ENCODE peak calls at places on chromosomes 7 and 10, in seven cellular contexts. D is MM.1S, R is posterior cingulate gyrus, X is AG04450, Q is NCI-H748 treated with DMSO at 0.1 percent for 48 hours, F is left lung, L is NCI-H187. A is an unnamed sample.

GRCh38 chr10:60990663-60991062 is 46.7 kb upstream of the RHOBTB1 start:
- DNase-seq in F (no peak), Q (no peak), R (no peak), L (no peak), X (no peak), D (no peak), A (no peak)

GRCh38 chr7:71521506-71521905 is 389.6 kb downstream of the GALNT17 start:
- DNase-seq in F (no peak), X (no peak), D (no peak), L (no peak), R (no peak), Q (no peak), A (no peak)

GRCh38 chr7:6178273-6179029 is 94.0 kb downstream of the CYTH3 start:
- DNase-seq in Q (no peak), F (no peak), D (no peak), X (no peak), R (peak; percentile 61), L (no peak), A (no peak)

GRCh38 chr10:53477313-53477675 is 704.7 kb upstream of the MBL2 start:
- DNase-seq in X (no peak), D (no peak), R (no peak), Q (no peak), L (no peak), F (no peak), A (no peak)

GRCh38 chr10:6229290-6229689 is 26.6 kb downstream of the PFKFB3 start:
- DNase-seq in R (peak; percentile 79), F (no peak), X (no peak), Q (no peak), D (no peak), L (no peak), A (no peak)

GRCh38 chr10:118542205-118542604 is 53.2 kb downstream of the PRLHR start:
- DNase-seq in F (no peak), Q (no peak), L (no peak), X (no peak), D (no peak), R (no peak), A (no peak)

GRCh38 chr7:33195264-33195663 is 65.9 kb downstream of the BBS9 start:
- DNase-seq in F (no peak), Q (no peak), R (no peak), L (no peak), X (peak; percentile 18), D (no peak), A (no peak)

GRCh38 chr7:73742338-73742752 is 3.7 kb upstream of the ABHD11 start:
- DNase-seq in X (no peak), L (no peak), Q (peak; percentile 30), R (no peak), F (peak; percentile 61), D (no peak), A (no peak)

GRCh38 chr10:71766717-71767419 is 6.5 kb downstream of the VSIR start:
- DNase-seq in L (no peak), F (peak; percentile 85), Q (no peak), X (peak; percentile 86), D (no peak), R (no peak), A (peak; percentile 73)

GRCh38 chr7:100678291-100678984 is 4.9 kb downstream of the GNB2 start:
- DNase-seq in R (peak; percentile 79), L (no peak), D (no peak), Q (no peak), F (no peak), X (no peak), A (peak; percentile 20)

GRCh38 chr10:16987129-16987670 is 142.4 kb downstream of the CUBN start:
- DNase-seq in R (no peak), L (no peak), D (no peak), F (no peak), Q (no peak), X (peak; percentile 36), A (no peak)

GRCh38 chr10:99920901-99921300 is 88.8 kb downstream of the DNMBP start:
- DNase-seq in X (no peak), Q (no peak), D (no peak), L (no peak), F (no peak), R (no peak), A (no peak)

GRCh38 chr10:34651796-34652195 is 163.3 kb downstream of the PARD3 start:
- DNase-seq in D (no peak), Q (no peak), R (no peak), L (no peak), X (no peak), F (no peak), A (no peak)

GRCh38 chr10:20871970-20872369 is 25.1 kb downstream of the NEBL start:
- DNase-seq in L (no peak), D (no peak), R (no peak), X (no peak), F (no peak), Q (peak; percentile 99), A (no peak)

GRCh38 chr10:90960355-90960814 is 39.5 kb upstream of the ANKRD1 start:
- DNase-seq in L (no peak), R (no peak), D (peak; percentile 15), X (peak; percentile 32), Q (no peak), F (no peak), A (no peak)

GRCh38 chr10:113463777-113464176 is 89.1 kb upstream of the HABP2 start:
- DNase-seq in X (no peak), R (no peak), F (no peak), D (no peak), L (no peak), Q (no peak), A (no peak)

GRCh38 chr10:96830511-96831199 is 1.4 kb upstream of the LCOR start:
- DNase-seq in R (peak; percentile 86), F (no peak), Q (peak; percentile 28), X (no peak), D (peak; percentile 88), L (no peak), A (peak; percentile 44)

GRCh38 chr7:24982917-24983316 is 2.9 kb upstream of the OSBPL3 start:
- DNase-seq in L (no peak), D (no peak), X (no peak), R (no peak), Q (no peak), F (no peak), A (peak; percentile 43)

GRCh38 chr10:11035318-11035920 is 17.7 kb downstream of the CELF2 start:
- DNase-seq in D (peak; percentile 57), Q (no peak), L (no peak), R (no peak), X (peak; percentile 27), F (no peak), A (no peak)

GRCh38 chr10:70130878-70131559 is 1.6 kb downstream of the AIFM2 start:
- DNase-seq in D (no peak), R (no peak), F (no peak), Q (no peak), L (no peak), X (no peak), A (no peak)

GRCh38 chr10:86368046-86368445 is 1.5 kb upstream of the GRID1 start:
- DNase-seq in R (peak; percentile 27), L (no peak), D (no peak), X (no peak), Q (no peak), F (no peak), A (no peak)

GRCh38 chr7:40175725-40176510 is 41.1 kb downstream of the SUGCT start:
- DNase-seq in L (no peak), D (no peak), R (no peak), Q (no peak), X (peak; percentile 24), F (no peak), A (no peak)

GRCh38 chr7:20784311-20785210 is 2.1 kb downstream of the SP8 start:
- DNase-seq in R (peak; percentile 80), L (no peak), D (no peak), F (no peak), X (no peak), Q (no peak), A (peak; percentile 89)

GRCh38 chr10:128314691-128315090 is 188.5 kb upstream of the MKI67 start:
- DNase-seq in X (no peak), Q (no peak), F (no peak), L (no peak), D (no peak), R (peak; percentile 20), A (no peak)

GRCh38 chr7:16695621-16696237 is 49.7 kb downstream of the BZW2 start:
- DNase-seq in F (no peak), Q (peak; percentile 3), D (peak; percentile 30), R (no peak), X (peak; percentile 24), L (no peak), A (peak; percentile 62)

GRCh38 chr10:132395704-132396494 is 1.1 kb upstream of the PWWP2B start:
- DNase-seq in D (no peak), X (no peak), Q (no peak), F (peak; percentile 73), R (peak; percentile 89), L (no peak), A (peak; percentile 82)

GRCh38 chr7:135844903-135845302 is 96.3 kb upstream of the FAM180A start:
- DNase-seq in R (no peak), F (no peak), D (no peak), Q (no peak), X (no peak), L (no peak), A (no peak)

GRCh38 chr10:132452216-132452650 is 55.2 kb downstream of the PWWP2B start:
- DNase-seq in F (no peak), Q (no peak), L (no peak), X (no peak), D (no peak), R (peak; percentile 93), A (no peak)

GRCh38 chr7:27156508-27156898 is at the start of gene HOXA7:
- DNase-seq in D (no peak), L (peak; percentile 46), Q (no peak), R (no peak), X (no peak), F (peak; percentile 63), A (peak; percentile 96)

GRCh38 chr10:132834891-132835847 is 49.2 kb upstream of the NKX6-2 start:
- DNase-seq in X (no peak), D (no peak), L (no peak), R (no peak), Q (no peak), F (no peak), A (no peak)

GRCh38 chr10:78389419-78389818 is 355.8 kb downstream of the RPS24 start:
- DNase-seq in Q (no peak), D (no peak), R (no peak), X (no peak), L (no peak), F (no peak), A (no peak)

GRCh38 chr10:47337243-47337642 is 10.9 kb upstream of the RBP3 start:
- DNase-seq in Q (no peak), D (no peak), R (peak; percentile 50), F (no peak), X (no peak), L (no peak), A (no peak)

A was measured in HuH-7.